ENCODE peak calls at places on chromosomes 1 and 21, in nine cellular contexts. One of them, this sample, is unnamed.

GRCh38 chr1:165185161-165185889 is 171.2 kb downstream of the LMX1A start:
- DNase-seq in neural crest cell: no peak
- DNase-seq in thyroid gland: no peak
- DNase-seq in left cardiac atrium: no peak
- DNase-seq in astrocyte of the cerebellum: no peak
- DNase-seq in left ventricle myocardium superior: no peak
- DNase-seq in Daoy: no peak
- DNase-seq in pons: no peak
- DNase-seq in ACHN: no peak
- DNase-seq in this sample: no peak

GRCh38 chr1:245605480-245606156 is 450.8 kb downstream of the KIF26B start:
- DNase-seq in pons: no peak
- DNase-seq in thyroid gland: peak; percentile 11
- DNase-seq in left cardiac atrium: peak; percentile 40
- DNase-seq in Daoy: peak; percentile 74
- DNase-seq in ACHN: no peak
- DNase-seq in astrocyte of the cerebellum: peak; percentile 87
- DNase-seq in left ventricle myocardium superior: no peak
- DNase-seq in neural crest cell: no peak
- DNase-seq in this sample: peak; percentile 63

GRCh38 chr1:159197767-159198557 is 6.7 kb upstream of the ACKR1 start:
- DNase-seq in left cardiac atrium: peak; percentile 71
- DNase-seq in pons: peak; percentile 74
- DNase-seq in Daoy: peak; percentile 69
- DNase-seq in ACHN: peak; percentile 80
- DNase-seq in astrocyte of the cerebellum: peak; percentile 64
- DNase-seq in thyroid gland: peak; percentile 79
- DNase-seq in neural crest cell: peak; percentile 84
- DNase-seq in left ventricle myocardium superior: peak; percentile 41
- DNase-seq in this sample: no peak

GRCh38 chr21:35825370-35825769 is 235.0 kb downstream of the SETD4 start:
- DNase-seq in pons: no peak
- DNase-seq in neural crest cell: no peak
- DNase-seq in left ventricle myocardium superior: no peak
- DNase-seq in ACHN: no peak
- DNase-seq in left cardiac atrium: no peak
- DNase-seq in Daoy: no peak
- DNase-seq in thyroid gland: no peak
- DNase-seq in astrocyte of the cerebellum: no peak
- DNase-seq in this sample: no peak

GRCh38 chr1:153643825-153644224 is 10.0 kb downstream of the CHTOP start:
- DNase-seq in ACHN: no peak
- DNase-seq in neural crest cell: no peak
- DNase-seq in left ventricle myocardium superior: no peak
- DNase-seq in Daoy: no peak
- DNase-seq in left cardiac atrium: no peak
- DNase-seq in thyroid gland: no peak
- DNase-seq in pons: no peak
- DNase-seq in astrocyte of the cerebellum: no peak
- DNase-seq in this sample: no peak

GRCh38 chr1:111821121-111821745 is 65.5 kb downstream of the DDX20 start:
- DNase-seq in pons: no peak
- DNase-seq in left ventricle myocardium superior: no peak
- DNase-seq in Daoy: no peak
- DNase-seq in left cardiac atrium: no peak
- DNase-seq in neural crest cell: no peak
- DNase-seq in ACHN: no peak
- DNase-seq in thyroid gland: no peak
- DNase-seq in astrocyte of the cerebellum: no peak
- DNase-seq in this sample: no peak

GRCh38 chr1:183699643-183700160 is 46.6 kb upstream of the APOBEC4 start:
- DNase-seq in pons: peak; percentile 61
- DNase-seq in astrocyte of the cerebellum: no peak
- DNase-seq in left cardiac atrium: no peak
- DNase-seq in ACHN: no peak
- DNase-seq in left ventricle myocardium superior: no peak
- DNase-seq in Daoy: no peak
- DNase-seq in thyroid gland: no peak
- DNase-seq in neural crest cell: no peak
- DNase-seq in this sample: no peak

GRCh38 chr1:24878775-24879742 is 51.0 kb downstream of the RUNX3 start:
- DNase-seq in left cardiac atrium: no peak
- DNase-seq in thyroid gland: no peak
- DNase-seq in left ventricle myocardium superior: no peak
- DNase-seq in pons: no peak
- DNase-seq in astrocyte of the cerebellum: peak; percentile 19
- DNase-seq in neural crest cell: no peak
- DNase-seq in Daoy: peak; percentile 47
- DNase-seq in ACHN: no peak
- DNase-seq in this sample: no peak

GRCh38 chr1:182646739-182647138 is 37.6 kb downstream of the RGS8 start:
- DNase-seq in pons: no peak
- DNase-seq in astrocyte of the cerebellum: no peak
- DNase-seq in left cardiac atrium: no peak
- DNase-seq in Daoy: no peak
- DNase-seq in thyroid gland: no peak
- DNase-seq in neural crest cell: no peak
- DNase-seq in ACHN: no peak
- DNase-seq in left ventricle myocardium superior: no peak
- DNase-seq in this sample: no peak

GRCh38 chr1:30407030-30407861 is 316.1 kb downstream of the MATN1 start:
- DNase-seq in pons: no peak
- DNase-seq in left cardiac atrium: no peak
- DNase-seq in astrocyte of the cerebellum: no peak
- DNase-seq in neural crest cell: no peak
- DNase-seq in left ventricle myocardium superior: no peak
- DNase-seq in Daoy: peak; percentile 80
- DNase-seq in ACHN: no peak
- DNase-seq in thyroid gland: no peak
- DNase-seq in this sample: no peak